ENCODE peak calls at places on chromosomes 5 and 9, in eight cellular contexts. K, A, V, N, B, S, H and R are unnamed samples.

GRCh38 chr9:27519466-27520465 is 4.3 kb upstream of the IFNK start:
- DNase-seq in S (no peak), K (no peak), H (peak; percentile 40), A (no peak), V (no peak), N (no peak), B (no peak), R (no peak)

GRCh38 chr5:6435356-6435755 is 13.3 kb upstream of the UBE2QL1 start:
- DNase-seq in A (no peak), B (no peak), K (no peak), S (peak; percentile 39), V (no peak), N (peak; percentile 18), H (no peak), R (no peak)

GRCh38 chr5:177354716-177355115 is 3.0 kb upstream of the RGS14 start:
- DNase-seq in B (no peak), N (no peak), K (no peak), S (no peak), V (no peak), H (no peak), A (no peak), R (no peak)

GRCh38 chr5:13218518-13218917 is 726.0 kb downstream of the DNAH5 start:
- DNase-seq in N (no peak), K (no peak), S (no peak), B (no peak), A (no peak), V (peak; percentile 27), H (no peak), R (no peak)

GRCh38 chr5:18465833-18466681 is 831.8 kb downstream of the TAF11L14 start:
- DNase-seq in H (peak; percentile 43), A (peak; percentile 49), K (no peak), B (no peak), S (peak; percentile 62), V (peak; percentile 50), N (peak; percentile 47), R (peak; percentile 15)

GRCh38 chr5:102922839-102923477 is 167.9 kb downstream of the PAM start:
- DNase-seq in S (no peak), B (no peak), K (no peak), V (no peak), H (no peak), N (peak; percentile 48), A (no peak), R (no peak)

GRCh38 chr9:101029300-101030021 is 934 bp downstream of the PLPPR1 start:
- DNase-seq in A (no peak), B (no peak), K (no peak), V (no peak), N (no peak), H (no peak), S (peak; percentile 0), R (no peak)

GRCh38 chr5:132001647-132002561 is 9.6 kb downstream of the ACSL6 start:
- DNase-seq in K (no peak), H (peak; percentile 51), V (no peak), S (peak; percentile 53), A (no peak), B (peak; percentile 28), N (peak; percentile 25), R (no peak)

GRCh38 chr9:114156658-114157421 is 1.5 kb downstream of the COL27A1 start:
- DNase-seq in B (peak; percentile 64), A (peak; percentile 45), H (peak; percentile 88), K (no peak), V (peak; percentile 44), N (peak; percentile 89), S (peak; percentile 78), R (no peak)
- H3K4me3 ChIP-seq in B (peak overlapping the region; percentile 61), A (peak overlapping the region; percentile 71), H (peak overlapping the region; percentile 62), K (no peak overlapping the region), V (peak overlapping the region; percentile 66), N (peak overlapping the region; percentile 73), S (peak overlapping the region; percentile 65), R (peak overlapping the region; percentile 68)

GRCh38 chr5:170482511-170482910 is 21.3 kb upstream of the KCNIP1 start:
- DNase-seq in A (no peak), K (no peak), B (no peak), S (no peak), H (no peak), N (no peak), V (no peak), R (no peak)
- H3K4me3 ChIP-seq in A (no peak overlapping the region), K (no peak overlapping the region), B (no peak overlapping the region), S (no peak overlapping the region), H (no peak overlapping the region), N (no peak overlapping the region), V (no peak overlapping the region), R (no peak overlapping the region)

GRCh38 chr5:73814234-73814846 is 188.3 kb downstream of the ARHGEF28 start:
- DNase-seq in S (no peak), N (no peak), B (no peak), K (no peak), H (no peak), V (no peak), A (no peak), R (no peak)
- H3K4me3 ChIP-seq in S (no peak overlapping the region), N (no peak overlapping the region), B (peak overlapping the region; percentile 34), K (no peak overlapping the region), H (no peak overlapping the region), V (no peak overlapping the region), A (no peak overlapping the region), R (no peak overlapping the region)

GRCh38 chr9:128218172-128218517 is 15.0 kb downstream of the DNM1 start:
- DNase-seq in A (no peak), B (no peak), H (no peak), N (no peak), S (no peak), K (no peak), V (no peak), R (no peak)

GRCh38 chr9:128222026-128222425 is 18.8 kb downstream of the DNM1 start:
- DNase-seq in V (no peak), S (no peak), B (no peak), A (no peak), H (no peak), K (no peak), N (no peak), R (no peak)

GRCh38 chr9:128215491-128216404 is 12.6 kb downstream of the DNM1 start:
- DNase-seq in S (peak; percentile 91), K (no peak), B (no peak), V (no peak), N (peak; percentile 75), H (peak; percentile 82), A (no peak), R (peak; percentile 66)

GRCh38 chr9:128216781-128217553 is 13.8 kb downstream of the DNM1 start:
- DNase-seq in N (no peak), A (no peak), V (no peak), S (no peak), K (no peak), B (no peak), H (no peak), R (no peak)

GRCh38 chr9:128218518-128219389 is 15.6 kb downstream of the DNM1 start:
- DNase-seq in H (peak; percentile 89), K (peak; percentile 92), A (peak; percentile 97), N (peak; percentile 80), V (no peak), S (peak; percentile 83), B (peak; percentile 97), R (no peak)
- H3K4me3 ChIP-seq in H (no peak overlapping the region), K (peak overlapping the region; percentile 53), A (peak overlapping the region; percentile 42), N (peak overlapping the region; percentile 13), V (no peak overlapping the region), S (peak overlapping the region; percentile 41), B (peak overlapping the region; percentile 45), R (peak overlapping the region; percentile 21)

GRCh38 chr9:130824616-130825015 is 10.4 kb upstream of the ABL1 start:
- DNase-seq in S (no peak), V (no peak), A (no peak), K (no peak), H (no peak), N (no peak), B (no peak), R (no peak)
- H3K4me3 ChIP-seq in S (no peak overlapping the region), V (no peak overlapping the region), A (no peak overlapping the region), K (no peak overlapping the region), H (no peak overlapping the region), N (peak overlapping the region; percentile 7), B (no peak overlapping the region), R (no peak overlapping the region)

GRCh38 chr5:141756196-141756595 is 74.2 kb upstream of the ARAP3 start:
- DNase-seq in A (no peak), H (no peak), N (no peak), B (no peak), V (no peak), S (no peak), K (no peak), R (no peak)

GRCh38 chr5:141760193-141760592 is 78.2 kb upstream of the ARAP3 start:
- DNase-seq in H (no peak), S (no peak), K (no peak), A (no peak), B (no peak), V (no peak), N (no peak), R (no peak)

GRCh38 chr5:141760753-141761152 is 78.7 kb upstream of the ARAP3 start:
- DNase-seq in N (no peak), S (no peak), K (no peak), H (no peak), B (no peak), V (no peak), A (no peak), R (no peak)

GRCh38 chr5:141757402-141757801 is 75.4 kb upstream of the ARAP3 start:
- DNase-seq in N (peak; percentile 60), K (no peak), B (no peak), H (peak; percentile 25), A (peak; percentile 47), S (peak; percentile 55), V (peak; percentile 50), R (no peak)

GRCh38 chr5:141758316-141758965 is 76.4 kb upstream of the ARAP3 start:
- DNase-seq in K (no peak), B (no peak), V (no peak), N (no peak), A (no peak), H (no peak), S (no peak), R (no peak)
- H3K4me3 ChIP-seq in K (no peak overlapping the region), B (no peak overlapping the region), V (no peak overlapping the region), N (no peak overlapping the region), A (no peak overlapping the region), H (no peak overlapping the region), S (no peak overlapping the region), R (no peak overlapping the region)